ENCODE peak calls at places on chromosomes 12 and 14, in five cellular contexts. E is GM23248, Y is IMR-90, D is mesendoderm, M is neuronal stem cell. K is an unnamed sample.

GRCh38 chr12:88625316-88625715 is 45.0 kb upstream of the KITLG start:
- DNase-seq in E (no peak), Y (no peak), D (no peak), M (no peak), K (no peak)

GRCh38 chr12:15289192-15289591 is 33.1 kb upstream of the PTPRO start:
- DNase-seq in E (no peak), Y (no peak), D (no peak), M (no peak), K (no peak)

GRCh38 chr14:19743256-19743655 is at the start of gene OR4Q3:
- DNase-seq in E (no peak), Y (no peak), D (no peak), M (no peak), K (no peak)

GRCh38 chr12:104788848-104789271 is 169.2 kb downstream of the SLC41A2 start:
- DNase-seq in E (no peak), Y (no peak), D (peak; percentile 90), M (peak; percentile 23), K (no peak)

GRCh38 chr12:123038486-123038885 is 58.0 kb downstream of the ARL6IP4 start:
- DNase-seq in E (no peak), Y (no peak), D (no peak), M (no peak), K (no peak)

GRCh38 chr12:26116829-26117228 is 8.0 kb downstream of the BHLHE41 start:
- DNase-seq in E (peak; percentile 51), Y (no peak), D (peak; percentile 25), M (no peak), K (peak; percentile 48)

GRCh38 chr14:91140672-91141071 is 26.8 kb downstream of the DGLUCY start:
- DNase-seq in E (peak; percentile 32), Y (no peak), D (peak; percentile 88), M (peak; percentile 15), K (peak; percentile 75)

GRCh38 chr12:2834581-2835491 is at the start of gene NRIP2:
- DNase-seq in E (peak; percentile 56), Y (peak; percentile 73), D (peak; percentile 67), M (no peak), K (no peak)

GRCh38 chr14:88955470-88955869 is 131.0 kb downstream of the TTC8 start:
- DNase-seq in E (no peak), Y (no peak), D (peak; percentile 23), M (no peak), K (no peak)

GRCh38 chr12:116697305-116698130 is 40.4 kb downstream of the SPRING1 start:
- DNase-seq in E (peak; percentile 23), Y (no peak), D (peak; percentile 90), M (no peak), K (peak; percentile 58)

GRCh38 chr12:131066207-131066885 is 112.6 kb downstream of the ADGRD1 start:
- DNase-seq in E (no peak), Y (no peak), D (no peak), M (no peak), K (no peak)

GRCh38 chr12:48037267-48037915 is 33.1 kb upstream of the COL2A1 start:
- DNase-seq in E (no peak), Y (peak; percentile 39), D (peak; percentile 99), M (peak; percentile 88), K (no peak)

GRCh38 chr14:63727231-63727735 is 582 bp downstream of the SGPP1 start:
- DNase-seq in E (peak; percentile 80), Y (peak; percentile 46), D (peak; percentile 53), M (no peak), K (peak; percentile 15)
- H3K9ac ChIP-seq in E (peak overlapping the region; percentile 89), Y (peak overlapping the region; percentile 96), D (peak overlapping the region; percentile 66), M (peak overlapping the region; percentile 85), K (peak overlapping the region; percentile 85)

GRCh38 chr14:54450535-54450934 is 9.4 kb upstream of the CNIH1 start:
- DNase-seq in E (peak; percentile 90), Y (peak; percentile 60), D (no peak), M (no peak), K (no peak)

GRCh38 chr14:54444701-54445100 is 3.5 kb upstream of the CNIH1 start:
- DNase-seq in E (peak; percentile 67), Y (no peak), D (no peak), M (no peak), K (no peak)

GRCh38 chr14:54447231-54447692 is 6.1 kb upstream of the CNIH1 start:
- DNase-seq in E (peak; percentile 86), Y (peak; percentile 52), D (no peak), M (no peak), K (peak; percentile 94)

GRCh38 chr14:54444003-54444402 is 2.8 kb upstream of the CNIH1 start:
- DNase-seq in E (peak; percentile 28), Y (no peak), D (no peak), M (no peak), K (no peak)

DNA sequence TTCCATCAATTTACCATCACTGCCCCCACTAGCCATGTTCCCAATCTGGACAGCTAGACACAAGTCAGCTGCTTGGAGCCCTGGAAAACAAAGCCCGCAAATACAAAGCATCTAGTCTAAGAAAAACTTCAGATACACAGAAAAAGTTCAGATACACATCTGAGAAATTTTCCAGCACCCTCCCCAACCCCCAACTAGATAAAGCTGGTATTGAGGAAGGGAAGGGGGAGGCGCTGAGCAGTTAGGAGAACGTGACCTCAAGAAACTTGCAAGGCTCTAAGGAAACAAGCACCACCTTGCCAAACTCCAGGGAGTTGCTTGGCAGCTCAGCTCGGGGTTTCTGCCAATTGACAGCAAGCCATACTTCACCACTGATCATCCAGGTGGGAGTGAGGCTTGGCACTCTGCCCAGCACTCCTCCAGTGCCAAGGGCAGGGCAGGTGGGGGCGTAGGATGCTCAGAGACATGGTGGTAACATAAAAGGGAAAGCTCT is 5.1 kb upstream of the CNIH1 start:
- DNase-seq in E (no peak), Y (no peak), D (no peak), M (no peak), K (peak; percentile 71)
- H3K9ac ChIP-seq in E (no peak overlapping the region), Y (no peak overlapping the region), D (no peak overlapping the region), M (no peak overlapping the region), K (no peak overlapping the region)

GRCh38 chr14:70809238-70810214 is at the start of gene MAP3K9:
- DNase-seq in E (peak; percentile 39), Y (peak; percentile 26), D (peak; percentile 100), M (peak; percentile 97), K (peak; percentile 98)
- H3K9ac ChIP-seq in E (no peak within 1 kb of the TSS), Y (no peak within 1 kb of the TSS), D (peak within 1 kb of the TSS; percentile 84), M (peak within 1 kb of the TSS; percentile 96), K (peak within 1 kb of the TSS; percentile 65)

GRCh38 chr12:46389130-46389616 is 16.6 kb upstream of the SLC38A2 start:
- DNase-seq in E (peak; percentile 86), Y (peak; percentile 87), D (no peak), M (no peak), K (no peak)
- H3K9ac ChIP-seq in E (peak overlapping the region; percentile 47), Y (peak overlapping the region; percentile 48), D (no peak overlapping the region), M (no peak overlapping the region), K (no peak overlapping the region)

DNA sequence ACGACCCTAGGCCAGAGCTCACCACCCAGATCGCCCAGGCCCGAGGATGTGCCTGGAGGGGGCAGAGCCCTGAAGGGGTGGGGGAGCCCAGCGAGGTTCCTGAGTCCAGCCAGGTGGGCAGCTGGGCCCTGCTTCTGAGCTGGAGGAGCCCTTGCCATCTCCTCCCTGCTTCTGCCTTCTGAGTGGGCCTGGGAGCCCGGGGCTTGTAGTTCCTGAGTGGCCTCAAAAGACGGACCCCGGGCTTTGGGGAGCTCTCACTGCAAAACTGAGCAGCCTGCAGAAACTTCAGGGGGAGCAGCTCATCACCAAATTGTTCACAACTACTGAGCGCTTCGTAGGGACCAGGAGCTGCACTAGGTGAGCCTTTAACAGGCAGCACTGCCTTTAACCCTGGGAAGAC is 112.1 kb downstream of the NCOR2 start:
- DNase-seq in E (no peak), Y (no peak), D (no peak), M (no peak), K (no peak)
- H3K9ac ChIP-seq in E (peak overlapping the region; percentile 6), Y (no peak overlapping the region), D (no peak overlapping the region), M (no peak overlapping the region), K (no peak overlapping the region)

GRCh38 chr12:107914460-107914977 is 140.0 kb downstream of the ASCL4 start:
- DNase-seq in E (no peak), Y (no peak), D (no peak), M (no peak), K (no peak)

GRCh38 chr12:107906719-107907118 is 132.2 kb downstream of the ASCL4 start:
- DNase-seq in E (no peak), Y (no peak), D (no peak), M (no peak), K (no peak)

GRCh38 chr12:107917912-107918800 is 143.7 kb downstream of the ASCL4 start:
- DNase-seq in E (peak; percentile 44), Y (peak; percentile 5), D (peak; percentile 77), M (peak; percentile 23), K (peak; percentile 67)

DNA sequence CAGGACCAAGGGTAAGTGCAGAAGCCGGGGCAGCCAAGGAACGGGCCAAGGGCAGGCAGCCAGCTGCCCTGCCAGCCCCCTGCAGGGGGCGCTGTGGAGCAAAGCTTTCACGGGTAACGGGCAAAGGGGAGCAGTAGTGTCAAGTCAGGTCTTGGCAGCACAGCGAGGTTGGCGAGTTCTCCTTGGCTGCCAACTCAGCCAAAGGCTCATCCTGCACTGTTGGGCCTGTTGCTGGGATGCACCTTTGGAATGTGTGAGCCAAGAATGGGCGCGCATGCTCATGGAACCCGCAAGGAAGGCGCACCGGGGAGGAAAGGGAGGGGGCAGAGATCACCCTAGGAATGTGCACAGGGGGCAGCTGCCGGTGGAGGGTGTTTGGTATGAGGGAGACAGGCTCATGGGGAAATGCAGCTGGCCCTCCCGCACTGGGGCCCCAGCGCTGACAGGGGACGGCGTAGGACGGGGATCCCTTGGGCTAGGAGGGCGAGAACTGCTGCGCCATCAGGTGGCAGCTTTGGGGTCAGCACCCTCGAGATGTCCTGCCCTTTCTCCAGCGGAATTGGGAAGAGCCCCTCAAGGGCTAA is 138.0 kb downstream of the ASCL4 start:
- DNase-seq in E (peak; percentile 39), Y (no peak), D (peak; percentile 73), M (peak; percentile 64), K (peak; percentile 55)
- H3K9ac ChIP-seq in E (no peak overlapping the region), Y (no peak overlapping the region), D (peak overlapping the region; percentile 66), M (peak overlapping the region; percentile 87), K (no peak overlapping the region)

DNA sequence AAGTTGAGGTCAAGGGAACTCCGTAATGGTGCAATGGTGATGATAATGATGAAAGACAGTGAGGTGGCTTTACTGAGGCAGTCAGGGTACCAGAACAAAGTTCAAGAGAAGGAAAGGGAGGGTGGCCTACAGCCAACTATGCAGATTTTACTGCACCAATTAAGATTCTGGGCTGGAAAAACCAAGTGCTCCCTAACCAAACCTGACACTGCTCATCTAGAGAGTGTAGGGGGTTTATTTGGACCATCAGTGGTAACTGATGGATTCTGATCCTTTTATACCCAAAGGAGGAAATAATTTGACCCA is 387 bp downstream of the LRRC9 start:
- DNase-seq in E (no peak), Y (no peak), D (no peak), M (no peak), K (no peak)
- H3K9ac ChIP-seq in E (no peak overlapping the region), Y (no peak overlapping the region), D (peak overlapping the region; percentile 77), M (no peak overlapping the region), K (no peak overlapping the region)